ENCODE peak calls at places on chromosome 17, in four cellular contexts. P is lower lobe of right lung, F is substantia nigra, R is AG08396. J is an unnamed sample.

GRCh38 chr17:46003907-46004748 is 5.1 kb downstream of the STH start:
- DNase-seq in P (no peak), F (peak), R (no peak), J (no peak)

GRCh38 chr17:42253173-42253545 is 23.0 kb downstream of the STAT5B start:
- DNase-seq in P (no peak), F (no peak), R (no peak), J (no peak)

GRCh38 chr17:61551255-61551742 is 39.7 kb downstream of the NACA2 start:
- DNase-seq in P (no peak), F (no peak), R (peak), J (peak)

GRCh38 chr17:68468785-68469184 is 11.5 kb upstream of the WIPI1 start:
- DNase-seq in P (no peak), F (no peak), R (no peak), J (no peak)

GRCh38 chr17:73311781-73312641 is at the start of gene CDC42EP4:
- DNase-seq in P (peak), F (peak), R (peak), J (peak)

GRCh38 chr17:34826332-34826731 is 134.9 kb downstream of the CCT6B start:
- DNase-seq in P (no peak), F (no peak), R (no peak), J (no peak)

GRCh38 chr17:16040710-16041251 is 41.2 kb downstream of the TTC19 start:
- DNase-seq in P (no peak), F (no peak), R (peak), J (no peak)

GRCh38 chr17:79090503-79091372 is 16.1 kb downstream of the ENGASE start:
- DNase-seq in P (no peak), F (no peak), R (peak), J (no peak)

GRCh38 chr17:66920426-66920825 is 44.1 kb upstream of the CACNG4 start:
- DNase-seq in P (no peak), F (no peak), R (no peak), J (no peak)

GRCh38 chr17:45155483-45155882 is 6.2 kb upstream of the HEXIM2 start:
- DNase-seq in P (no peak), F (no peak), R (no peak), J (no peak)

GRCh38 chr17:66644311-66644710 is 190.6 kb upstream of the CACNG5 start:
- DNase-seq in P (no peak), F (no peak), R (peak), J (no peak)

GRCh38 chr17:41521574-41522261 is 3.0 kb upstream of the KRT15 start:
- DNase-seq in P (peak), F (no peak), R (peak), J (no peak)

GRCh38 chr17:39080416-39081179 is 70.8 kb downstream of the PLXDC1 start:
- DNase-seq in P (no peak), F (no peak), R (peak), J (no peak)

GRCh38 chr17:79427621-79428539 is 183.0 kb downstream of the RBFOX3 start:
- DNase-seq in P (no peak), F (no peak), R (no peak), J (no peak)

GRCh38 chr17:60354223-60354622 is 37.7 kb downstream of the USP32 start:
- DNase-seq in P (no peak), F (no peak), R (peak), J (no peak)

GRCh38 chr17:43952724-43953666 is 745 bp downstream of the PYY start:
- DNase-seq in P (no peak), F (no peak), R (no peak), J (no peak)

GRCh38 chr17:7496470-7497227 is 12.5 kb downstream of the POLR2A start:
- DNase-seq in P (no peak), F (no peak), R (no peak), J (no peak)

GRCh38 chr17:67995568-67996191 is 589 bp downstream of the C17orf58 start:
- DNase-seq in P (no peak), F (peak), R (peak), J (peak)

GRCh38 chr17:76074390-76075363 is at the start of gene GALR2:
- DNase-seq in P (no peak), F (no peak), R (no peak), J (no peak)

GRCh38 chr17:50893183-50893993 is 27.2 kb upstream of the TOB1 start:
- DNase-seq in P (no peak), F (peak), R (no peak), J (no peak)

GRCh38 chr17:45876539-45876938 is 17.8 kb upstream of the MAPT start:
- DNase-seq in P (no peak), F (no peak), R (no peak), J (no peak)

GRCh38 chr17:35460354-35460851 is 11.8 kb upstream of the SLFN13 start:
- DNase-seq in P (peak), F (no peak), R (no peak), J (peak)

GRCh38 chr17:27257031-27257357 is 36.9 kb upstream of the WSB1 start:
- DNase-seq in P (no peak), F (no peak), R (no peak), J (no peak)

GRCh38 chr17:79831367-79832210 is 7.7 kb downstream of the CBX4 start:
- DNase-seq in P (peak), F (peak), R (peak), J (no peak)

GRCh38 chr17:49198206-49198605 is 12.2 kb downstream of the GNGT2 start:
- DNase-seq in P (no peak), F (no peak), R (no peak), J (no peak)

GRCh38 chr17:61837175-61838051 is 25.9 kb downstream of the BRIP1 start:
- DNase-seq in P (peak), F (no peak), R (peak), J (peak)

GRCh38 chr17:57195790-57196460 is 60.4 kb upstream of the MSI2 start:
- DNase-seq in P (no peak), F (no peak), R (no peak), J (peak)

GRCh38 chr17:75645501-75645888 is 12.3 kb downstream of the SMIM5 start:
- DNase-seq in P (peak), F (no peak), R (no peak), J (no peak)

GRCh38 chr17:2837147-2837561 is 40.9 kb downstream of the RAP1GAP2 start:
- DNase-seq in P (no peak), F (no peak), R (no peak), J (peak)

GRCh38 chr17:17911003-17911613 is 61.1 kb downstream of the TOM1L2 start:
- DNase-seq in P (no peak), F (no peak), R (no peak), J (peak)

GRCh38 chr17:57454729-57455062 is 198.4 kb downstream of the MSI2 start:
- DNase-seq in P (no peak), F (no peak), R (no peak), J (no peak)

GRCh38 chr17:80248001-80248893 is 12.4 kb upstream of the RNF213 start:
- DNase-seq in P (peak), F (no peak), R (no peak), J (no peak)

GRCh38 chr17:39270923-39271322 is 45.2 kb upstream of the STAC2 start:
- DNase-seq in P (no peak), F (no peak), R (peak), J (no peak)

GRCh38 chr17:67707442-67707841 is 10.3 kb upstream of the NOL11 start:
- DNase-seq in P (no peak), F (no peak), R (no peak), J (no peak)

GRCh38 chr17:47935961-47936360 is 5.4 kb upstream of the PNPO start:
- DNase-seq in P (no peak), F (no peak), R (peak), J (no peak)

J was measured in GM13977.